ENCODE peak calls at places on chromosomes 7 and 10, in ten cellular contexts. One of them, this sample, is unnamed.
A peak's percentile ranks its signal among the peaks of the same experiment; 100 is the strongest.

GRCh38 chr7:29332027-29332806 is 137.6 kb downstream of the CHN2 start:
- DNase-seq in ovary: no peak
- DNase-seq in endodermal cell: no peak
- DNase-seq in spleen: no peak
- DNase-seq in endothelial cell of umbilical vein: no peak
- DNase-seq in Peyer's patch: no peak
- DNase-seq in transverse colon: no peak
- DNase-seq in choroid plexus epithelial cell: no peak
- DNase-seq in fibroblast of pulmonary artery: no peak
- DNase-seq in cardiac muscle cell: no peak
- DNase-seq in this sample: no peak

GRCh38 chr10:87966454-87966853 is 103.0 kb downstream of the PTEN start:
- DNase-seq in ovary: no peak
- DNase-seq in endodermal cell: no peak
- DNase-seq in spleen: no peak
- DNase-seq in endothelial cell of umbilical vein: peak; percentile 42
- DNase-seq in Peyer's patch: no peak
- DNase-seq in transverse colon: no peak
- DNase-seq in choroid plexus epithelial cell: peak; percentile 42
- DNase-seq in fibroblast of pulmonary artery: peak; percentile 8
- DNase-seq in cardiac muscle cell: no peak
- DNase-seq in this sample: no peak

GRCh38 chr10:77638766-77639101 is 1.1 kb upstream of the KCNMA1 start:
- DNase-seq in ovary: no peak
- DNase-seq in endodermal cell: no peak
- DNase-seq in spleen: no peak
- DNase-seq in endothelial cell of umbilical vein: no peak
- DNase-seq in Peyer's patch: no peak
- DNase-seq in transverse colon: no peak
- DNase-seq in choroid plexus epithelial cell: no peak
- DNase-seq in fibroblast of pulmonary artery: no peak
- DNase-seq in cardiac muscle cell: no peak
- DNase-seq in this sample: no peak

GRCh38 chr7:67604461-67605386 is 608.1 kb downstream of the TYW1 start:
- DNase-seq in ovary: no peak
- DNase-seq in endodermal cell: no peak
- DNase-seq in spleen: no peak
- DNase-seq in endothelial cell of umbilical vein: no peak
- DNase-seq in Peyer's patch: no peak
- DNase-seq in transverse colon: no peak
- DNase-seq in choroid plexus epithelial cell: no peak
- DNase-seq in fibroblast of pulmonary artery: no peak
- DNase-seq in cardiac muscle cell: peak; percentile 6
- DNase-seq in this sample: no peak

GRCh38 chr10:69451784-69452251 is 553 bp downstream of the TSPAN15 start:
- DNase-seq in ovary: no peak
- DNase-seq in endodermal cell: peak; percentile 84
- DNase-seq in spleen: no peak
- DNase-seq in endothelial cell of umbilical vein: no peak
- DNase-seq in Peyer's patch: peak; percentile 79
- DNase-seq in transverse colon: peak; percentile 84
- DNase-seq in choroid plexus epithelial cell: no peak
- DNase-seq in fibroblast of pulmonary artery: no peak
- DNase-seq in cardiac muscle cell: no peak
- DNase-seq in this sample: no peak

GRCh38 chr10:86671985-86672710 is 3.8 kb downstream of the LDB3 start:
- DNase-seq in ovary: peak; percentile 71
- DNase-seq in endodermal cell: no peak
- DNase-seq in spleen: no peak
- DNase-seq in endothelial cell of umbilical vein: no peak
- DNase-seq in Peyer's patch: no peak
- DNase-seq in transverse colon: no peak
- DNase-seq in choroid plexus epithelial cell: peak; percentile 41
- DNase-seq in fibroblast of pulmonary artery: no peak
- DNase-seq in cardiac muscle cell: peak; percentile 46
- DNase-seq in this sample: no peak

GRCh38 chr10:129761573-129761972 is 202.5 kb downstream of the EBF3 start:
- DNase-seq in ovary: no peak
- DNase-seq in endodermal cell: peak; percentile 29
- DNase-seq in spleen: peak; percentile 48
- DNase-seq in endothelial cell of umbilical vein: no peak
- DNase-seq in Peyer's patch: peak; percentile 17
- DNase-seq in transverse colon: no peak
- DNase-seq in choroid plexus epithelial cell: no peak
- DNase-seq in fibroblast of pulmonary artery: no peak
- DNase-seq in cardiac muscle cell: no peak
- DNase-seq in this sample: no peak

GRCh38 chr7:30987936-30988335 is 24.2 kb downstream of the GHRHR start:
- DNase-seq in ovary: no peak
- DNase-seq in endodermal cell: no peak
- DNase-seq in spleen: no peak
- DNase-seq in endothelial cell of umbilical vein: no peak
- DNase-seq in Peyer's patch: no peak
- DNase-seq in transverse colon: no peak
- DNase-seq in choroid plexus epithelial cell: no peak
- DNase-seq in fibroblast of pulmonary artery: no peak
- DNase-seq in cardiac muscle cell: no peak
- DNase-seq in this sample: no peak

GRCh38 chr10:68010426-68010825 is 64.7 kb downstream of the HERC4 start:
- DNase-seq in ovary: no peak
- DNase-seq in endodermal cell: no peak
- DNase-seq in spleen: no peak
- DNase-seq in endothelial cell of umbilical vein: no peak
- DNase-seq in Peyer's patch: no peak
- DNase-seq in transverse colon: no peak
- DNase-seq in choroid plexus epithelial cell: no peak
- DNase-seq in fibroblast of pulmonary artery: no peak
- DNase-seq in cardiac muscle cell: no peak
- DNase-seq in this sample: no peak

GRCh38 chr7:36474283-36475010 is 84.8 kb downstream of the ANLN start:
- DNase-seq in ovary: no peak
- DNase-seq in endodermal cell: no peak
- DNase-seq in spleen: no peak
- DNase-seq in endothelial cell of umbilical vein: peak; percentile 79
- DNase-seq in Peyer's patch: no peak
- DNase-seq in transverse colon: no peak
- DNase-seq in choroid plexus epithelial cell: no peak
- DNase-seq in fibroblast of pulmonary artery: peak; percentile 44
- DNase-seq in cardiac muscle cell: peak; percentile 53
- DNase-seq in this sample: peak; percentile 7

GRCh38 chr10:110107887-110108286 is 99.5 kb upstream of the MXI1 start:
- DNase-seq in ovary: no peak
- DNase-seq in endodermal cell: no peak
- DNase-seq in spleen: no peak
- DNase-seq in endothelial cell of umbilical vein: no peak
- DNase-seq in Peyer's patch: no peak
- DNase-seq in transverse colon: no peak
- DNase-seq in choroid plexus epithelial cell: peak; percentile 15
- DNase-seq in fibroblast of pulmonary artery: no peak
- DNase-seq in cardiac muscle cell: no peak
- DNase-seq in this sample: no peak

GRCh38 chr10:91856637-91857036 is 52.6 kb downstream of the FGFBP3 start:
- DNase-seq in ovary: no peak
- DNase-seq in endodermal cell: no peak
- DNase-seq in spleen: no peak
- DNase-seq in endothelial cell of umbilical vein: peak; percentile 37
- DNase-seq in Peyer's patch: no peak
- DNase-seq in transverse colon: no peak
- DNase-seq in choroid plexus epithelial cell: peak; percentile 18
- DNase-seq in fibroblast of pulmonary artery: peak; percentile 44
- DNase-seq in cardiac muscle cell: peak; percentile 29
- DNase-seq in this sample: no peak

GRCh38 chr10:131400518-131400917 is 89.0 kb upstream of the TCERG1L start:
- DNase-seq in ovary: no peak
- DNase-seq in endodermal cell: no peak
- DNase-seq in spleen: peak; percentile 64
- DNase-seq in endothelial cell of umbilical vein: no peak
- DNase-seq in Peyer's patch: no peak
- DNase-seq in transverse colon: no peak
- DNase-seq in choroid plexus epithelial cell: no peak
- DNase-seq in fibroblast of pulmonary artery: no peak
- DNase-seq in cardiac muscle cell: no peak
- DNase-seq in this sample: no peak

GRCh38 chr10:58775960-58776574 is 263.4 kb downstream of the BICC1 start:
- DNase-seq in ovary: peak; percentile 40
- DNase-seq in endodermal cell: no peak
- DNase-seq in spleen: no peak
- DNase-seq in endothelial cell of umbilical vein: no peak
- DNase-seq in Peyer's patch: no peak
- DNase-seq in transverse colon: no peak
- DNase-seq in choroid plexus epithelial cell: peak; percentile 81
- DNase-seq in fibroblast of pulmonary artery: peak; percentile 90
- DNase-seq in cardiac muscle cell: peak; percentile 89
- DNase-seq in this sample: no peak

GRCh38 chr10:75235375-75236177 is at the start of gene COMTD1:
- DNase-seq in ovary: peak; percentile 91
- DNase-seq in endodermal cell: peak; percentile 99
- DNase-seq in spleen: peak; percentile 100
- DNase-seq in endothelial cell of umbilical vein: peak; percentile 83
- DNase-seq in Peyer's patch: peak; percentile 98
- DNase-seq in transverse colon: peak; percentile 97
- DNase-seq in choroid plexus epithelial cell: peak; percentile 91
- DNase-seq in fibroblast of pulmonary artery: peak; percentile 88
- DNase-seq in cardiac muscle cell: peak; percentile 91
- DNase-seq in this sample: no peak

GRCh38 chr10:75236178-75236825 is 545 bp upstream of the COMTD1 start:
- DNase-seq in ovary: no peak
- DNase-seq in endodermal cell: no peak
- DNase-seq in spleen: no peak
- DNase-seq in endothelial cell of umbilical vein: no peak
- DNase-seq in Peyer's patch: no peak
- DNase-seq in transverse colon: no peak
- DNase-seq in choroid plexus epithelial cell: no peak
- DNase-seq in fibroblast of pulmonary artery: no peak
- DNase-seq in cardiac muscle cell: no peak
- DNase-seq in this sample: no peak

GRCh38 chr10:75234017-75234682 is 1.6 kb downstream of the COMTD1 start:
- DNase-seq in ovary: peak; percentile 93
- DNase-seq in endodermal cell: peak; percentile 100
- DNase-seq in spleen: peak; percentile 100
- DNase-seq in endothelial cell of umbilical vein: peak; percentile 82
- DNase-seq in Peyer's patch: peak; percentile 99
- DNase-seq in transverse colon: peak; percentile 99
- DNase-seq in choroid plexus epithelial cell: peak; percentile 95
- DNase-seq in fibroblast of pulmonary artery: peak; percentile 84
- DNase-seq in cardiac muscle cell: peak; percentile 90
- DNase-seq in this sample: no peak

GRCh38 chr10:75233444-75234016 is 2.2 kb downstream of the COMTD1 start:
- DNase-seq in ovary: peak; percentile 32
- DNase-seq in endodermal cell: no peak
- DNase-seq in spleen: peak; percentile 84
- DNase-seq in endothelial cell of umbilical vein: no peak
- DNase-seq in Peyer's patch: no peak
- DNase-seq in transverse colon: no peak
- DNase-seq in choroid plexus epithelial cell: no peak
- DNase-seq in fibroblast of pulmonary artery: no peak
- DNase-seq in cardiac muscle cell: no peak
- DNase-seq in this sample: no peak

DNA sequence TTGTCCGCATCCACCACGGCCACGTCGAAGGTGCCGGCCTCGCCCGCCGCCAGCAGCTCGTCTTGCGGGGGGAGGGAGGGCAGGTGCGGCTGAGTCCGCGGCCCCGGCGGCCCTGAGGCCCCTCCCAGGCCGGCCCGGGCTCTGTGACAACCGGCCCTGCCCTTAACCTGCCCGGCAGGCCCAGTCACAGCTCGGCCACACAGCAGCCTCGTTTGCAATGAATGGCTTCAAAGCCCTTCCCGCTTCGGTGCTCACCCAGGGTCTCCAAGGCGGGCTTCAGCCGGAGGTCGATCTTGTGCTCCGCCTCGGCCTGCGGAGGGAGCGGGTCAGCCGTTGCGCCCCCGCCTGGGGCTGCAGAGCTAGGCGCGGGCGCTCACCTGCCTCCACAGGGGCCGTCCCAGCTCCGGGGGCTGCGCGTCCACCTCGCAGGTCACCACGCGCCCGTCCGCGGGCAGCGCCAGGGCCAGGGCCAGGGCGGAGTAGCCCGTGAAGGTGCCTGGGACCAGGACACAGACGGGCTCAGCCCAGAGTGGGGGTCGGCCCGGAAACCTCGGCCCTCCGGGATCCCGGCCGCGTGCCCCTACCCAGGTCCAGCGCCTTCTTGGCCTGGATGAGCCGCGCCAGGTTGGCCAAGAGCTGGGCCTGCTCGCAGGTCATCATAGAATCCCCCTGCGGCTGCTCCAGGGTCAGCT is 928 bp downstream of the COMTD1 start:
- DNase-seq in ovary: no peak
- DNase-seq in endodermal cell: peak; percentile 90
- DNase-seq in spleen: peak; percentile 95
- DNase-seq in endothelial cell of umbilical vein: no peak
- DNase-seq in Peyer's patch: no peak
- DNase-seq in transverse colon: peak; percentile 69
- DNase-seq in choroid plexus epithelial cell: no peak
- DNase-seq in fibroblast of pulmonary artery: no peak
- DNase-seq in cardiac muscle cell: no peak
- DNase-seq in this sample: no peak
- H3K4me3 ChIP-seq in ovary: peak overlapping the region; percentile 83
- H3K4me3 ChIP-seq in endodermal cell: peak overlapping the region; percentile 80
- H3K4me3 ChIP-seq in spleen: peak overlapping the region; percentile 68
- H3K4me3 ChIP-seq in endothelial cell of umbilical vein: peak overlapping the region; percentile 60
- H3K4me3 ChIP-seq in Peyer's patch: peak overlapping the region; percentile 74
- H3K4me3 ChIP-seq in transverse colon: peak overlapping the region; percentile 57
- H3K4me3 ChIP-seq in choroid plexus epithelial cell: peak overlapping the region; percentile 68
- H3K4me3 ChIP-seq in fibroblast of pulmonary artery: peak overlapping the region; percentile 65
- H3K4me3 ChIP-seq in cardiac muscle cell: peak overlapping the region; percentile 38
- H3K4me3 ChIP-seq in this sample: peak overlapping the region; percentile 61

GRCh38 chr10:73814896-73815718 is 3.7 kb upstream of the NDST2 start:
- DNase-seq in ovary: no peak
- DNase-seq in endodermal cell: peak; percentile 90
- DNase-seq in spleen: no peak
- DNase-seq in endothelial cell of umbilical vein: no peak
- DNase-seq in Peyer's patch: no peak
- DNase-seq in transverse colon: no peak
- DNase-seq in choroid plexus epithelial cell: no peak
- DNase-seq in fibroblast of pulmonary artery: peak; percentile 12
- DNase-seq in cardiac muscle cell: no peak
- DNase-seq in this sample: no peak
- TF ChIP-seq CTCF in ovary: no peak
- TF ChIP-seq CTCF in endodermal cell: peak; percentile 68
- TF ChIP-seq CTCF in spleen: no peak
- TF ChIP-seq CTCF in endothelial cell of umbilical vein: peak; percentile 38
- TF ChIP-seq CTCF in Peyer's patch: no peak
- TF ChIP-seq CTCF in transverse colon: no peak
- TF ChIP-seq CTCF in choroid plexus epithelial cell: peak; percentile 38
- TF ChIP-seq CTCF in fibroblast of pulmonary artery: peak; percentile 22
- TF ChIP-seq CTCF in cardiac muscle cell: no peak
- TF ChIP-seq CTCF in this sample: peak; percentile 31

GRCh38 chr7:7495171-7495570 is 40.5 kb downstream of the COL28A1 start:
- DNase-seq in ovary: no peak
- DNase-seq in endodermal cell: no peak
- DNase-seq in spleen: no peak
- DNase-seq in endothelial cell of umbilical vein: no peak
- DNase-seq in Peyer's patch: no peak
- DNase-seq in transverse colon: no peak
- DNase-seq in choroid plexus epithelial cell: no peak
- DNase-seq in fibroblast of pulmonary artery: no peak
- DNase-seq in cardiac muscle cell: no peak
- DNase-seq in this sample: no peak
- H3K4me3 ChIP-seq in ovary: no peak overlapping the region
- H3K4me3 ChIP-seq in endodermal cell: no peak overlapping the region
- H3K4me3 ChIP-seq in spleen: no peak overlapping the region
- H3K4me3 ChIP-seq in endothelial cell of umbilical vein: no peak overlapping the region
- H3K4me3 ChIP-seq in Peyer's patch: no peak overlapping the region
- H3K4me3 ChIP-seq in transverse colon: no peak overlapping the region
- H3K4me3 ChIP-seq in choroid plexus epithelial cell: no peak overlapping the region
- H3K4me3 ChIP-seq in fibroblast of pulmonary artery: no peak overlapping the region
- H3K4me3 ChIP-seq in cardiac muscle cell: no peak overlapping the region
- H3K4me3 ChIP-seq in this sample: no peak overlapping the region

GRCh38 chr7:103613655-103614642 is 167.9 kb upstream of the SLC26A5 start:
- DNase-seq in ovary: no peak
- DNase-seq in endodermal cell: no peak
- DNase-seq in spleen: no peak
- DNase-seq in endothelial cell of umbilical vein: peak; percentile 12
- DNase-seq in Peyer's patch: no peak
- DNase-seq in transverse colon: no peak
- DNase-seq in choroid plexus epithelial cell: peak; percentile 48
- DNase-seq in fibroblast of pulmonary artery: no peak
- DNase-seq in cardiac muscle cell: peak; percentile 9
- DNase-seq in this sample: no peak
- TF ChIP-seq CTCF in ovary: no peak
- TF ChIP-seq CTCF in endodermal cell: peak; percentile 54
- TF ChIP-seq CTCF in spleen: no peak
- TF ChIP-seq CTCF in endothelial cell of umbilical vein: peak; percentile 11
- TF ChIP-seq CTCF in Peyer's patch: no peak
- TF ChIP-seq CTCF in transverse colon: no peak
- TF ChIP-seq CTCF in choroid plexus epithelial cell: peak; percentile 57
- TF ChIP-seq CTCF in fibroblast of pulmonary artery: peak; percentile 32
- TF ChIP-seq CTCF in cardiac muscle cell: peak; percentile 30
- TF ChIP-seq CTCF in this sample: peak; percentile 32